ENCODE peak calls at places on chromosome 6, in eight cellular contexts. One of them, this sample, is unnamed.

GRCh38 chr6:85484941-85485340 is 35.1 kb downstream of the NT5E start:
- DNase-seq in AG10803: no peak
- DNase-seq in heart right ventricle: no peak
- DNase-seq in uterus: no peak
- DNase-seq in suprapubic skin: no peak
- DNase-seq in CD8-positive, alpha-beta T cell: no peak
- DNase-seq in BE2C: no peak
- DNase-seq in foreskin fibroblast: no peak
- DNase-seq in this sample: no peak

GRCh38 chr6:73803562-73804221 is 107.7 kb downstream of the CD109 start:
- DNase-seq in AG10803: peak; percentile 98
- DNase-seq in heart right ventricle: peak; percentile 14
- DNase-seq in uterus: no peak
- DNase-seq in suprapubic skin: no peak
- DNase-seq in CD8-positive, alpha-beta T cell: no peak
- DNase-seq in BE2C: peak; percentile 48
- DNase-seq in foreskin fibroblast: peak; percentile 86
- DNase-seq in this sample: peak; percentile 95

GRCh38 chr6:75602164-75602896 is 650 bp downstream of the SENP6 start:
- DNase-seq in AG10803: peak; percentile 59
- DNase-seq in heart right ventricle: peak; percentile 58
- DNase-seq in uterus: no peak
- DNase-seq in suprapubic skin: peak; percentile 70
- DNase-seq in CD8-positive, alpha-beta T cell: no peak
- DNase-seq in BE2C: peak; percentile 50
- DNase-seq in foreskin fibroblast: peak; percentile 68
- DNase-seq in this sample: no peak

GRCh38 chr6:15539722-15540270 is 123.0 kb downstream of the DTNBP1 start:
- DNase-seq in AG10803: no peak
- DNase-seq in heart right ventricle: no peak
- DNase-seq in uterus: no peak
- DNase-seq in suprapubic skin: no peak
- DNase-seq in CD8-positive, alpha-beta T cell: no peak
- DNase-seq in BE2C: no peak
- DNase-seq in foreskin fibroblast: peak; percentile 21
- DNase-seq in this sample: no peak

GRCh38 chr6:142013286-142013685 is 119.4 kb upstream of the GJE1 start:
- DNase-seq in AG10803: peak; percentile 90
- DNase-seq in heart right ventricle: no peak
- DNase-seq in uterus: no peak
- DNase-seq in suprapubic skin: no peak
- DNase-seq in CD8-positive, alpha-beta T cell: no peak
- DNase-seq in BE2C: no peak
- DNase-seq in foreskin fibroblast: peak; percentile 88
- DNase-seq in this sample: peak; percentile 89

GRCh38 chr6:127914240-127914639 is 13.4 kb upstream of the THEMIS start:
- DNase-seq in AG10803: no peak
- DNase-seq in heart right ventricle: no peak
- DNase-seq in uterus: no peak
- DNase-seq in suprapubic skin: no peak
- DNase-seq in CD8-positive, alpha-beta T cell: no peak
- DNase-seq in BE2C: no peak
- DNase-seq in foreskin fibroblast: peak; percentile 35
- DNase-seq in this sample: peak; percentile 11

GRCh38 chr6:138560130-138560850 is 61.0 kb upstream of the NHSL1 start:
- DNase-seq in AG10803: no peak
- DNase-seq in heart right ventricle: no peak
- DNase-seq in uterus: no peak
- DNase-seq in suprapubic skin: no peak
- DNase-seq in CD8-positive, alpha-beta T cell: no peak
- DNase-seq in BE2C: no peak
- DNase-seq in foreskin fibroblast: no peak
- DNase-seq in this sample: no peak

GRCh38 chr6:170108890-170109587 is 181.8 kb downstream of the DLL1 start:
- DNase-seq in AG10803: no peak
- DNase-seq in heart right ventricle: no peak
- DNase-seq in uterus: peak; percentile 1
- DNase-seq in suprapubic skin: peak; percentile 31
- DNase-seq in CD8-positive, alpha-beta T cell: peak; percentile 7
- DNase-seq in BE2C: no peak
- DNase-seq in foreskin fibroblast: no peak
- DNase-seq in this sample: no peak

GRCh38 chr6:143940011-143940597 is 68.0 kb downstream of the PLAGL1 start:
- DNase-seq in AG10803: peak; percentile 38
- DNase-seq in heart right ventricle: no peak
- DNase-seq in uterus: peak; percentile 22
- DNase-seq in suprapubic skin: no peak
- DNase-seq in CD8-positive, alpha-beta T cell: peak; percentile 62
- DNase-seq in BE2C: peak; percentile 36
- DNase-seq in foreskin fibroblast: peak; percentile 53
- DNase-seq in this sample: no peak

GRCh38 chr6:38567436-38567835 is 72.3 kb downstream of the BTBD9 start:
- DNase-seq in AG10803: peak; percentile 95
- DNase-seq in heart right ventricle: peak; percentile 74
- DNase-seq in uterus: peak; percentile 83
- DNase-seq in suprapubic skin: peak; percentile 78
- DNase-seq in CD8-positive, alpha-beta T cell: no peak
- DNase-seq in BE2C: peak; percentile 92
- DNase-seq in foreskin fibroblast: peak; percentile 97
- DNase-seq in this sample: no peak

GRCh38 chr6:24313477-24314141 is 44.2 kb downstream of the DCDC2 start:
- DNase-seq in AG10803: peak; percentile 50
- DNase-seq in heart right ventricle: no peak
- DNase-seq in uterus: no peak
- DNase-seq in suprapubic skin: no peak
- DNase-seq in CD8-positive, alpha-beta T cell: no peak
- DNase-seq in BE2C: no peak
- DNase-seq in foreskin fibroblast: no peak
- DNase-seq in this sample: no peak

GRCh38 chr6:4350571-4351505 is 215.5 kb upstream of the ECI2 start:
- DNase-seq in AG10803: no peak
- DNase-seq in heart right ventricle: peak; percentile 34
- DNase-seq in uterus: no peak
- DNase-seq in suprapubic skin: no peak
- DNase-seq in CD8-positive, alpha-beta T cell: no peak
- DNase-seq in BE2C: no peak
- DNase-seq in foreskin fibroblast: peak; percentile 70
- DNase-seq in this sample: no peak

GRCh38 chr6:6686748-6687601 is 98.5 kb downstream of the LY86 start:
- DNase-seq in AG10803: peak; percentile 11
- DNase-seq in heart right ventricle: peak; percentile 95
- DNase-seq in uterus: peak; percentile 65
- DNase-seq in suprapubic skin: peak; percentile 93
- DNase-seq in CD8-positive, alpha-beta T cell: peak; percentile 55
- DNase-seq in BE2C: peak; percentile 98
- DNase-seq in foreskin fibroblast: peak; percentile 34
- DNase-seq in this sample: no peak

GRCh38 chr6:145096846-145097245 is 638.5 kb downstream of the EPM2A start:
- DNase-seq in AG10803: no peak
- DNase-seq in heart right ventricle: no peak
- DNase-seq in uterus: no peak
- DNase-seq in suprapubic skin: no peak
- DNase-seq in CD8-positive, alpha-beta T cell: no peak
- DNase-seq in BE2C: no peak
- DNase-seq in foreskin fibroblast: no peak
- DNase-seq in this sample: no peak

GRCh38 chr6:89706121-89706520 is 67.6 kb upstream of the LYRM2 start:
- DNase-seq in AG10803: no peak
- DNase-seq in heart right ventricle: no peak
- DNase-seq in uterus: no peak
- DNase-seq in suprapubic skin: no peak
- DNase-seq in CD8-positive, alpha-beta T cell: no peak
- DNase-seq in BE2C: no peak
- DNase-seq in foreskin fibroblast: no peak
- DNase-seq in this sample: no peak

GRCh38 chr6:30450908-30451818 is 38.1 kb upstream of the HLA-E start:
- DNase-seq in AG10803: peak; percentile 70
- DNase-seq in heart right ventricle: peak; percentile 59
- DNase-seq in uterus: no peak
- DNase-seq in suprapubic skin: no peak
- DNase-seq in CD8-positive, alpha-beta T cell: peak; percentile 78
- DNase-seq in BE2C: no peak
- DNase-seq in foreskin fibroblast: peak; percentile 70
- DNase-seq in this sample: peak; percentile 25
- H3K4me3 ChIP-seq in AG10803: peak overlapping the region; percentile 31
- H3K4me3 ChIP-seq in heart right ventricle: peak overlapping the region; percentile 12
- H3K4me3 ChIP-seq in uterus: no peak overlapping the region
- H3K4me3 ChIP-seq in suprapubic skin: peak overlapping the region; percentile 31
- H3K4me3 ChIP-seq in CD8-positive, alpha-beta T cell: peak overlapping the region; percentile 37
- H3K4me3 ChIP-seq in BE2C: no peak overlapping the region
- H3K4me3 ChIP-seq in foreskin fibroblast: no peak overlapping the region
- H3K4me3 ChIP-seq in this sample: no peak overlapping the region

DNA sequence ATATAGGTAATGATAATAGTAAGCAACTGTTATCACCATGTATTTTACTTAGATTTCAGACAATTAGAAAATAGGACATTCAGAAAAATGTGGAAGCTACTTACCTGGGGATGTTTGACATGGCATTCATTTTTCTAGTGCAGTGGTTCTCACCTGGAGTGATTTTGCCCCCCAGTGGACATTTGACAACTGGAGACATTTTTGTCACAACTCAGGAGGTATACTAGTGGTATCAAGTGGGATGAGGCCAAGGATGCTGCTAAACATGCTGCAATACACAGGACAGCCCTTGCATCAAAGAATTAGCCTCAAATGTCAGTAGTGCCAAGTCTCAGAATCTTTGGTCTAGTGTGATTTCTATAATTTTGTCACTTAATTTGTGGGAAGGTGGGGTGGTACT is 36.1 kb downstream of the NUS1 start:
- DNase-seq in AG10803: no peak
- DNase-seq in heart right ventricle: no peak
- DNase-seq in uterus: no peak
- DNase-seq in suprapubic skin: no peak
- DNase-seq in CD8-positive, alpha-beta T cell: no peak
- DNase-seq in BE2C: no peak
- DNase-seq in foreskin fibroblast: no peak
- DNase-seq in this sample: no peak
- TF ChIP-seq CTCF in AG10803: no peak
- TF ChIP-seq CTCF in heart right ventricle: no peak
- TF ChIP-seq CTCF in uterus: no peak
- TF ChIP-seq CTCF in suprapubic skin: no peak
- TF ChIP-seq CTCF in CD8-positive, alpha-beta T cell: no peak
- TF ChIP-seq CTCF in BE2C: peak; percentile 32
- TF ChIP-seq CTCF in foreskin fibroblast: no peak
- TF ChIP-seq CTCF in this sample: no peak

GRCh38 chr6:18451756-18452155 is 64.6 kb downstream of the RNF144B start:
- DNase-seq in AG10803: no peak
- DNase-seq in heart right ventricle: no peak
- DNase-seq in uterus: no peak
- DNase-seq in suprapubic skin: no peak
- DNase-seq in CD8-positive, alpha-beta T cell: no peak
- DNase-seq in BE2C: no peak
- DNase-seq in foreskin fibroblast: no peak
- DNase-seq in this sample: no peak

GRCh38 chr6:18454446-18454845 is 67.3 kb downstream of the RNF144B start:
- DNase-seq in AG10803: no peak
- DNase-seq in heart right ventricle: no peak
- DNase-seq in uterus: no peak
- DNase-seq in suprapubic skin: no peak
- DNase-seq in CD8-positive, alpha-beta T cell: no peak
- DNase-seq in BE2C: no peak
- DNase-seq in foreskin fibroblast: no peak
- DNase-seq in this sample: no peak

DNA sequence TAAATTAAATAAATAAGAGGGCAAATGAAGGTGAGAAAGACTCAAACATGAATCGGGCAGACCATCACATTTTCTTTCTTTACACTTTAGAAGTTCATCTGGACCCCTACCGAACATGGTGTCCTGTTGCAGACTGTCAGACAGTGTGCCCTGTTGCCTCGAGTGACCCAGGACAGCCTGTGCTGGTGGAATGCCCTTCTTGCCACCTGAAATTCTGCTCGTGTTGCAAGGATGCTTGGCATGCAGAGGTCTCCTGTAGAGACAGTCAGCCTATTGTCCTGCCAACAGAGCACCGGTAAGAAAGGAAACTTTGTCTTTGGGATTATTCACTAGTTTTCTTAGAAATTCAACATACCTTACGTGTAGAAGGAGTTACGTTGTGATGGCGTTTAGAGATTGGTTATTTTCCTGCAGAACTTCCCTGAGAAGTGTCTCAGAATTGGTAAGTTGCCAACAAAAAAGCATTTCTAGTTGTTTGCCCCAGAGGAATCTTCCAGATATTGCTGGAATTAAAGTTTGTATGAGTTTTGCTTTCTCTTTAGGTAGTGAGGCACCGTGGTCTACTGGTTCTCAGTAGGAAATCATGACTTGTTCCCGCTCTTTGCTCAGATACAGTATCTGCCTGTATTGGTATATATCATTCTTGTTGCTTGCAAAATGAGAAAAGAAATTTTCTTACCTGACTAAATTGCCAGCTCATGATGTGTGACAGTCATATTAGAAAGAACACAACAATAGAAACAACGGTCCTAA is 70.1 kb downstream of the RNF144B start:
- DNase-seq in AG10803: no peak
- DNase-seq in heart right ventricle: no peak
- DNase-seq in uterus: no peak
- DNase-seq in suprapubic skin: no peak
- DNase-seq in CD8-positive, alpha-beta T cell: no peak
- DNase-seq in BE2C: no peak
- DNase-seq in foreskin fibroblast: no peak
- DNase-seq in this sample: no peak
- H3K4me3 ChIP-seq in AG10803: no peak overlapping the region
- H3K4me3 ChIP-seq in heart right ventricle: no peak overlapping the region
- H3K4me3 ChIP-seq in uterus: no peak overlapping the region
- H3K4me3 ChIP-seq in suprapubic skin: no peak overlapping the region
- H3K4me3 ChIP-seq in CD8-positive, alpha-beta T cell: no peak overlapping the region
- H3K4me3 ChIP-seq in BE2C: no peak overlapping the region
- H3K4me3 ChIP-seq in foreskin fibroblast: no peak overlapping the region
- H3K4me3 ChIP-seq in this sample: no peak overlapping the region

DNA sequence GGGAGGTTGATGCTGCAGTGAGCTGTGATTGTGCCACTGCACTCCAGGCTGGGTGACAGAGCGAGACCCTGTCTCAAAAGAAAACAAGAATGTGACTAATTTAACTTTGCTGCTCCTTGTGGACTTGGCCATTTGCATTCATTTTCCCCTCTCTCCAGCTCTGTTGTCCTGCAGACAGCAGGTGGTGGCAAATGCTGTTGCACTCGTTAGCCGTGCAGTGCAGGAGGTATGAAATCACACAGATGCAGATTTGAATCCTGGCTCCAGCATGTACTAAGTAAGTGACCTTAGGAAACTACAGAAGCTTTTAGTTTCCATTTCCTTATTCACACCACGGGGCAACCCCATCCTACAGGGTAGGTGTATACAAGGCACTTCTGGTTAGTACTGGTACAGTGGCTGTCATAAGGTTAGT is 9.6 kb upstream of the BEND3 start:
- DNase-seq in AG10803: no peak
- DNase-seq in heart right ventricle: no peak
- DNase-seq in uterus: no peak
- DNase-seq in suprapubic skin: no peak
- DNase-seq in CD8-positive, alpha-beta T cell: no peak
- DNase-seq in BE2C: no peak
- DNase-seq in foreskin fibroblast: no peak
- DNase-seq in this sample: no peak
- TF ChIP-seq CTCF in AG10803: no peak
- TF ChIP-seq CTCF in heart right ventricle: no peak
- TF ChIP-seq CTCF in uterus: no peak
- TF ChIP-seq CTCF in suprapubic skin: no peak
- TF ChIP-seq CTCF in CD8-positive, alpha-beta T cell: no peak
- TF ChIP-seq CTCF in BE2C: no peak
- TF ChIP-seq CTCF in foreskin fibroblast: no peak
- TF ChIP-seq CTCF in this sample: no peak

This sample was measured in BJ.